ENCODE peak calls at places on chromosomes 13 and 19, in seven cellular contexts. R is uterus, E is lower leg skin, F is H54, N is esophagus squamous epithelium, M is GM12892, L is ovary. Q is an unnamed sample.

GRCh38 chr13:88376762-88377388 is 705.7 kb downstream of the SLITRK5 start:
- DNase-seq in E (no peak), M (no peak), N (no peak), L (no peak), R (no peak), F (no peak), Q (no peak)

GRCh38 chr19:29890392-29890791 is 51.6 kb upstream of the URI1 start:
- DNase-seq in N (no peak), F (no peak), R (no peak), L (no peak), M (no peak), E (no peak), Q (no peak)

GRCh38 chr13:37023871-37024270 is 23.3 kb downstream of the EXOSC8 start:
- DNase-seq in L (no peak), R (no peak), F (no peak), N (no peak), E (no peak), M (no peak), Q (no peak)

GRCh38 chr13:43785166-43785680 is 1.5 kb downstream of the ENOX1 start:
- DNase-seq in R (no peak), F (no peak), E (no peak), N (no peak), L (no peak), M (no peak), Q (no peak)

GRCh38 chr19:41771410-41771809 is 16.1 kb downstream of the CEACAM6 start:
- DNase-seq in F (no peak), M (no peak), E (no peak), R (no peak), N (no peak), L (no peak), Q (no peak)

GRCh38 chr13:50392977-50393376 is 377.7 kb downstream of the KCNRG start:
- DNase-seq in F (no peak), E (no peak), M (no peak), N (no peak), R (no peak), L (no peak), Q (no peak)

GRCh38 chr19:5232798-5233505 is 107.7 kb downstream of the PTPRS start:
- DNase-seq in E (no peak), L (no peak), M (no peak), F (no peak), R (no peak), N (no peak), Q (no peak)

GRCh38 chr19:45451181-45451849 is 16.5 kb upstream of the FOSB start:
- DNase-seq in M (no peak), N (no peak), F (no peak), E (peak; percentile 93), L (no peak), R (peak; percentile 59), Q (no peak)

GRCh38 chr19:29844891-29845575 is 33.2 kb downstream of the CCNE1 start:
- DNase-seq in R (peak; percentile 92), M (peak; percentile 86), E (peak; percentile 98), F (peak; percentile 94), N (peak; percentile 64), L (peak; percentile 96), Q (peak; percentile 90)

GRCh38 chr13:60080871-60081270 is 82.9 kb downstream of the DIAPH3 start:
- DNase-seq in M (no peak), N (no peak), R (no peak), L (no peak), F (no peak), E (no peak), Q (no peak)

GRCh38 chr13:24148414-24149305 is 11.9 kb upstream of the SPATA13 start:
- DNase-seq in M (no peak), L (no peak), E (no peak), F (peak; percentile 58), R (no peak), N (no peak), Q (no peak)

GRCh38 chr13:33351324-33351723 is 65.8 kb upstream of the STARD13 start:
- DNase-seq in E (no peak), L (no peak), N (no peak), F (peak; percentile 53), M (no peak), R (no peak), Q (no peak)

GRCh38 chr13:20990910-20991525 is 70.4 kb downstream of the LATS2 start:
- DNase-seq in F (no peak), L (no peak), E (peak; percentile 69), M (no peak), R (no peak), N (no peak), Q (no peak)

DNA sequence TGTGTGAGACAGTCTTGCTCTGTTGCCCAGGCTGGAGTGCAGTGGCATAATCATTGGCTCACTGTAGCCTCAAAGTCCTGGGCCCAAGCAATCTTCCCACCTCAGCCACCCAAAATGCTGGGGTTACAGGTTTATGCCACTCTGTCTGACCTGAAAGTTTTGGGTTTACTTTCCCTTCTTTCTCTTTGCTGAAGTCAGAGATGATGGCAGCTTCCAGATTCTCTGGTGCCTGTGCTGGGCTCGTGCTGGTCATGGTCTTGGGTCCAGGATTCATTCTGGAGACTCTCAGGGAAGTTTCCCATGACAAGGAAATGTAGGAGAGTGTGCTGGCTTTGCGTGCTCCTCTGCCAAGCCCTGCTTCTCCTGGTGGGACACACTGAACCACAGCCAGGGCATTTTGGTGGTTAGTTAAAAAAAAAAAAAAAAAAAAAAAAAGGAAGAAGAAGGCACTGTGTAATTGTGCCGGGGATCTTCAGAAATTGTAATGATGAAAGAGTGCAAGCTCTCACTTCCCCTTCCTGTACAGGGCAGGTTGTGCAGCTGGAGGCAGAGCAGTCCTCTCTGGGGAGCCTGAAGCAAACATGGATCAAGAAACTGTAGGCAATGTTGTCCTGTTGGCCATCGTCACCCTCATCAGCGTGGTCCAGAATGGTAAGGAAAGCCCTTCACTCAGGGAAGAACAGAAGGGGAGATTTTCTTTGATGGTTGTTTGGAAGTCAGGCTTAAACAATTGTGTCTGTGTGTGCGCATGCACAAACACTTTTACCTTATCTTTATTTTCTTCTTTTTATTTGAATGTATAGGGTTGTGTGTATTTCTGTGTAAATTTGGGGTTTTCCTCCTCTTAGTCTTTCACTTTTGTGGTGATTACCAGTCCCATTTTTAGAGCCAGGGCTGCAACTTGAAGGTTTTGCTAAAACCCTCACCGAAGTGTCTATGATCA is at the start of gene ALOX5AP:
- DNase-seq in F (no peak), M (peak; percentile 26), E (no peak), N (no peak), R (no peak), L (no peak), Q (no peak)
- TF ChIP-seq POLR2A in F (no peak), M (peak; percentile 63), E (no peak), N (peak; percentile 59), R (no peak), L (no peak), Q (no peak)

DNA sequence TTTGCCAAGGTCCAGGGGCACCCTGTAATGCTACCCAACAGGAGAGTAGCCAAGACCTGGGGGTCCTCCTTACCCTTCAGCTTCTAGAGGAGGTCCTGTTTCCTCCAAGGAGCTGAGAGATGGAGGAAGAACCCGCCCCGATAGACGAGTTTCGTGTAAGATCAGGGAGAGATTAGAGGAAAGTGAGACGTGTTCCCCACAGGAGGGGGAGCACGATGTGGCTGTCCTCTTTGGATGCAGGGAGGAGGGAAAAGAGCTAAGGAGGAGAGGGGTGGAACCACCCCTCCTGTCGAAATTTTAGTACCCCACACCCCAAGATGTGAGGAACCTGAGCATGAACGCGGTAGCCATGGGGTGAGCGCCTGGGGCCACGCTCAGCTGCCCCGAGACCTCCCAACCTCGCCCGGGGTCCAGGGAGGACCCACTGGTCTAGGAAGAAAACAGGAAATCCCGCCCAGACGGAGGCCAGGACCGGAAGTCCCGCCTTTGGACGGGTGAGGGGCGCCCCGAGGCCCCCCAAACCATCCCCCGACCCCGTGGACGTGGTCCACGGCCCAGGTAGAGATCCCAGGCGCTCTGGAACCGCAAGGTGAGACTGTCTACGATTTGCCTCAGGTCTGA is 1.2 kb downstream of the AKT1S1 start:
- DNase-seq in E (peak; percentile 93), L (peak; percentile 83), M (no peak), F (no peak), N (no peak), R (peak; percentile 70), Q (peak; percentile 55)
- TF ChIP-seq POLR2A in E (no peak), L (no peak), M (no peak), F (peak; percentile 31), N (no peak), R (no peak), Q (no peak)

GRCh38 chr13:99374994-99375805 is 68.0 kb upstream of the GPR183 start:
- DNase-seq in E (peak; percentile 84), L (no peak), F (no peak), R (no peak), M (no peak), N (peak; percentile 31), Q (no peak)
- TF ChIP-seq POLR2A in E (no peak), L (no peak), F (no peak), R (no peak), M (no peak), N (peak; percentile 6), Q (no peak)

DNA sequence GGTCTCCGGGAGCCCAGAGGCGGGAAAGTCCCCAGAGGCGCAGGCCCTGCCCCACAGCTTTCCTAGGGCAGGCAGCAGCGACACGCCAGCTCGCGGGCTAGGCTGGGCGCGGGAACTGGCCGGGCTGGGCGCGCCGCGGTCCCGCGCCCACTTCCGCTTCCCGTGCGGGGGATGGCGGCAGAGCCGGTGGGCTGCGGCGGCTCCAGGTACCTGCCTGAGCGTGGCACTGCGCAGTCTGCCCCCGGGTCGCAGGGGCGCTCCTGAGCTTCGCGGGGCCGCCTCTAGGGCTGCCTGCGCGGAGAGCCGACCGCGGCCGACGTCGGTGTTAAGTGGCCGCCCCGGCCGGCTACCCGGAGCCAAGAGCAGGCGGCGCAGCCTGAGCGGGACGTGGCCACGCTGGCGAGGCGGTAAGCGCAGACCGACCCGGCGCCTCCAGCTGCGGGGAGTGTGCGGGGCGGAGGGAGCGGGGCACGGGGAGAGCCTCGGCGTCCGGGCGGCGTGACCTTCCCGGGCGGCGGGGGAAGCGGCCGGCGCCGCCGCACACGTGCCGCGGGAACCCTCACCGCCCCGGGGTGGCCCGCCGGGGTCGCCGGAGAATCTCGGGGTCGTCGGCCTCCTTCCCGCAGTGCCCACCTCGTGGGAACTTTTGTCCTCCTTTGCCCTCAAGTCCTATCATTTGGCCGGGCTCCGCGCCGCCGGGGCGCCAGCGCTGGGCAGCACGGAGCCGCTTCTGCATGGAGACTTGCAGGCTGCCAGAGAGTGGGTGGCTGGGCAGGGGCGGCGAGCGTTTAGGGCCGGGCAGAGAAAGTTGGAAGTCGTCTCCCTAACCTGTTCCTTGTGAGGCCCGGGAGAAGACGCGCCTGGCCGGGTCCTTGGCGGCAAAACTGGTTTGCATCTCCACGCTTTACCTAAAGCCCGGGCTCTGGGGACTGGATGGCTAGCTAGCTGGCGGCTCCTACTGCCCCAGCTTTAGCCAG is 31.4 kb upstream of the MPHOSPH8 start:
- DNase-seq in M (peak; percentile 73), F (no peak), E (peak; percentile 83), N (no peak), L (no peak), R (no peak), Q (no peak)
- TF ChIP-seq POLR2A in M (no peak), F (no peak), E (no peak), N (no peak), L (no peak), R (no peak), Q (no peak)

GRCh38 chr19:21082011-21082975 is at the start of gene ZNF714:
- DNase-seq in M (peak; percentile 39), F (peak; percentile 69), N (peak; percentile 64), E (peak; percentile 95), L (peak; percentile 91), R (peak; percentile 77), Q (peak; percentile 76)
- TF ChIP-seq POLR2A in M (peak; percentile 79), F (peak; percentile 87), N (peak; percentile 52), E (no peak), L (peak; percentile 25), R (no peak), Q (peak; percentile 21)